ENCODE peak calls at places on chromosome 14, in nine cellular contexts. I is D341Med; X is pons; M is Calu3; O is AG09309; A is naive B cell; D is cardiac septum; L is stimulated activated CD4-positive, alpha-beta T cell treated with anti-CD3 and anti-CD28 coated beads, Interleukin-15, amount 100 ng/mL, for 1 hour; H is hypothalamus. T is an unnamed sample.

GRCh38 chr14:77151918-77152588 is 10.5 kb upstream of the ZDHHC22 start:
- DNase-seq in I (peak), X (peak), M (no peak), O (no peak), A (no peak), D (no peak), L (no peak), H (no peak), T (peak)

GRCh38 chr14:85122690-85123089 is 407.3 kb upstream of the FLRT2 start:
- DNase-seq in I (no peak), X (no peak), M (no peak), O (peak), A (no peak), D (no peak), L (no peak), H (no peak), T (no peak)

GRCh38 chr14:99612737-99613330 is 8.8 kb upstream of the CCDC85C start:
- DNase-seq in I (no peak), X (no peak), M (no peak), O (no peak), A (no peak), D (no peak), L (no peak), H (no peak), T (peak)

GRCh38 chr14:28436821-28437220 is 329.8 kb upstream of the FOXG1 start:
- DNase-seq in I (no peak), X (no peak), M (no peak), O (no peak), A (no peak), D (no peak), L (no peak), H (no peak), T (no peak)

GRCh38 chr14:56118611-56119181 is 485 bp downstream of the PELI2 start:
- DNase-seq in I (peak), X (no peak), M (peak), O (no peak), A (no peak), D (peak), L (peak), H (no peak), T (no peak)

GRCh38 chr14:35420036-35420811 is 15.7 kb upstream of the NFKBIA start:
- DNase-seq in I (no peak), X (no peak), M (no peak), O (peak), A (no peak), D (no peak), L (no peak), H (no peak), T (no peak)

GRCh38 chr14:24312736-24313507 is 1.6 kb downstream of the LTB4R start:
- DNase-seq in I (no peak), X (peak), M (no peak), O (no peak), A (no peak), D (peak), L (no peak), H (no peak), T (no peak)

GRCh38 chr14:101104485-101104884 is 201.0 kb upstream of the RTL1 start:
- DNase-seq in I (peak), X (no peak), M (no peak), O (no peak), A (no peak), D (no peak), L (no peak), H (no peak), T (no peak)

GRCh38 chr14:89303452-89304435 is 113.3 kb downstream of the FOXN3 start:
- DNase-seq in I (no peak), X (peak), M (no peak), O (peak), A (peak), D (peak), L (no peak), H (peak), T (peak)

GRCh38 chr14:90060312-90060964 is 1.4 kb upstream of the KCNK13 start:
- DNase-seq in I (peak), X (peak), M (peak), O (no peak), A (peak), D (no peak), L (peak), H (peak), T (peak)

GRCh38 chr14:102823546-102823945 is 46.3 kb downstream of the TRAF3 start:
- DNase-seq in I (no peak), X (no peak), M (no peak), O (no peak), A (no peak), D (no peak), L (no peak), H (no peak), T (no peak)

GRCh38 chr14:104752338-104752734 is 611 bp upstream of the SIVA1 start:
- DNase-seq in I (peak), X (no peak), M (no peak), O (no peak), A (no peak), D (no peak), L (no peak), H (no peak), T (no peak)

GRCh38 chr14:75213172-75213571 is 36.8 kb upstream of the TMED10 start:
- DNase-seq in I (no peak), X (no peak), M (no peak), O (no peak), A (no peak), D (no peak), L (no peak), H (no peak), T (no peak)

GRCh38 chr14:104386281-104386841 is 193.2 kb upstream of the C14orf180 start:
- DNase-seq in I (no peak), X (no peak), M (no peak), O (no peak), A (no peak), D (peak), L (no peak), H (no peak), T (peak)

GRCh38 chr14:31920003-31920402 is 157.1 kb upstream of the ARHGAP5 start:
- DNase-seq in I (no peak), X (no peak), M (no peak), O (no peak), A (no peak), D (no peak), L (no peak), H (no peak), T (no peak)

GRCh38 chr14:75610839-75611238 is 32.4 kb downstream of the FLVCR2 start:
- DNase-seq in I (no peak), X (no peak), M (no peak), O (no peak), A (no peak), D (no peak), L (no peak), H (no peak), T (no peak)

GRCh38 chr14:69083181-69083580 is 69.7 kb downstream of the DCAF5 start:
- DNase-seq in I (no peak), X (no peak), M (no peak), O (no peak), A (no peak), D (no peak), L (no peak), H (no peak), T (no peak)

GRCh38 chr14:91046488-91047072 is 13.9 kb downstream of the RPS6KA5 start:
- DNase-seq in I (no peak), X (no peak), M (no peak), O (no peak), A (no peak), D (no peak), L (no peak), H (no peak), T (no peak)

GRCh38 chr14:52791204-52792096 is at the start of gene GNPNAT1:
- DNase-seq in I (peak), X (peak), M (peak), O (peak), A (peak), D (peak), L (peak), H (peak), T (peak)

GRCh38 chr14:31568151-31568550 is 6.9 kb downstream of the NUBPL start:
- DNase-seq in I (no peak), X (no peak), M (no peak), O (no peak), A (no peak), D (no peak), L (no peak), H (no peak), T (no peak)

GRCh38 chr14:50714452-50715073 is 46.5 kb upstream of the SAV1 start:
- DNase-seq in I (peak), X (peak), M (peak), O (no peak), A (peak), D (no peak), L (no peak), H (no peak), T (no peak)

GRCh38 chr14:53002576-53002975 is 51.7 kb upstream of the FERMT2 start:
- DNase-seq in I (no peak), X (no peak), M (no peak), O (no peak), A (no peak), D (no peak), L (no peak), H (no peak), T (no peak)

GRCh38 chr14:26765301-26765700 is 167.5 kb upstream of the NOVA1 start:
- DNase-seq in I (no peak), X (no peak), M (no peak), O (no peak), A (no peak), D (no peak), L (no peak), H (no peak), T (no peak)

GRCh38 chr14:70791971-70792370 is 17.3 kb downstream of the MAP3K9 start:
- DNase-seq in I (no peak), X (peak), M (no peak), O (no peak), A (no peak), D (no peak), L (no peak), H (no peak), T (no peak)

GRCh38 chr14:68195126-68195525 is 375.5 kb downstream of the RAD51B start:
- DNase-seq in I (no peak), X (no peak), M (peak), O (no peak), A (no peak), D (no peak), L (no peak), H (no peak), T (peak)

GRCh38 chr14:24063263-24063836 is 8.0 kb upstream of the CPNE6 start:
- DNase-seq in I (no peak), X (no peak), M (no peak), O (no peak), A (no peak), D (no peak), L (no peak), H (no peak), T (no peak)

GRCh38 chr14:61608245-61609142 is 86.8 kb upstream of the HIF1A start:
- DNase-seq in I (no peak), X (peak), M (no peak), O (no peak), A (no peak), D (no peak), L (no peak), H (peak), T (peak)

GRCh38 chr14:104642540-104642868 is 37.9 kb upstream of the TMEM179 start:
- DNase-seq in I (no peak), X (no peak), M (no peak), O (no peak), A (no peak), D (no peak), L (no peak), H (no peak), T (no peak)

GRCh38 chr14:64035143-64035542 is 182.3 kb downstream of the SYNE2 start:
- DNase-seq in I (no peak), X (no peak), M (no peak), O (peak), A (no peak), D (no peak), L (no peak), H (no peak), T (no peak)